ENCODE peak calls at places on chromosome 21, in six cellular contexts. One of them, this sample, is unnamed.

GRCh38 chr21:38306407-38306806 is 49.6 kb downstream of the KCNJ15 start:
- DNase-seq in tibial nerve: no peak
- DNase-seq in astrocyte of the spinal cord: peak
- DNase-seq in esophagus squamous epithelium: no peak
- DNase-seq in astrocyte: peak
- DNase-seq in pancreas: no peak
- DNase-seq in this sample: peak

GRCh38 chr21:38725196-38726157 is 80.3 kb upstream of the ETS2 start:
- DNase-seq in tibial nerve: no peak
- DNase-seq in astrocyte of the spinal cord: no peak
- DNase-seq in esophagus squamous epithelium: no peak
- DNase-seq in astrocyte: no peak
- DNase-seq in pancreas: no peak
- DNase-seq in this sample: no peak

GRCh38 chr21:46455575-46456385 is 2.9 kb upstream of the DIP2A start:
- DNase-seq in tibial nerve: no peak
- DNase-seq in astrocyte of the spinal cord: peak
- DNase-seq in esophagus squamous epithelium: no peak
- DNase-seq in astrocyte: peak
- DNase-seq in pancreas: no peak
- DNase-seq in this sample: peak

GRCh38 chr21:37118187-37118826 is 45.3 kb downstream of the TTC3 start:
- DNase-seq in tibial nerve: no peak
- DNase-seq in astrocyte of the spinal cord: no peak
- DNase-seq in esophagus squamous epithelium: no peak
- DNase-seq in astrocyte: no peak
- DNase-seq in pancreas: no peak
- DNase-seq in this sample: no peak

GRCh38 chr21:38910390-38911008 is 104.8 kb downstream of the ETS2 start:
- DNase-seq in tibial nerve: no peak
- DNase-seq in astrocyte of the spinal cord: no peak
- DNase-seq in esophagus squamous epithelium: no peak
- DNase-seq in astrocyte: no peak
- DNase-seq in pancreas: no peak
- DNase-seq in this sample: no peak

GRCh38 chr21:40511976-40512375 is 335.0 kb downstream of the DSCAM start:
- DNase-seq in tibial nerve: no peak
- DNase-seq in astrocyte of the spinal cord: peak
- DNase-seq in esophagus squamous epithelium: no peak
- DNase-seq in astrocyte: peak
- DNase-seq in pancreas: no peak
- DNase-seq in this sample: no peak

GRCh38 chr21:38848187-38848609 is 42.5 kb downstream of the ETS2 start:
- DNase-seq in tibial nerve: no peak
- DNase-seq in astrocyte of the spinal cord: no peak
- DNase-seq in esophagus squamous epithelium: no peak
- DNase-seq in astrocyte: no peak
- DNase-seq in pancreas: no peak
- DNase-seq in this sample: peak

GRCh38 chr21:43884861-43885370 is 19.9 kb downstream of the AGPAT3 start:
- DNase-seq in tibial nerve: no peak
- DNase-seq in astrocyte of the spinal cord: no peak
- DNase-seq in esophagus squamous epithelium: no peak
- DNase-seq in astrocyte: no peak
- DNase-seq in pancreas: peak
- DNase-seq in this sample: no peak

GRCh38 chr21:17818158-17819113 is 720 bp downstream of the C21orf91 start:
- DNase-seq in tibial nerve: no peak
- DNase-seq in astrocyte of the spinal cord: peak
- DNase-seq in esophagus squamous epithelium: no peak
- DNase-seq in astrocyte: peak
- DNase-seq in pancreas: peak
- DNase-seq in this sample: peak

GRCh38 chr21:42025392-42026071 is 15.4 kb upstream of the ZBTB21 start:
- DNase-seq in tibial nerve: no peak
- DNase-seq in astrocyte of the spinal cord: peak
- DNase-seq in esophagus squamous epithelium: no peak
- DNase-seq in astrocyte: peak
- DNase-seq in pancreas: no peak
- DNase-seq in this sample: peak

GRCh38 chr21:42081138-42081537 is 10.0 kb downstream of the UMODL1 start:
- DNase-seq in tibial nerve: no peak
- DNase-seq in astrocyte of the spinal cord: no peak
- DNase-seq in esophagus squamous epithelium: no peak
- DNase-seq in astrocyte: peak
- DNase-seq in pancreas: no peak
- DNase-seq in this sample: no peak

GRCh38 chr21:28447453-28447852 is 545.2 kb downstream of the LTN1 start:
- DNase-seq in tibial nerve: no peak
- DNase-seq in astrocyte of the spinal cord: peak
- DNase-seq in esophagus squamous epithelium: no peak
- DNase-seq in astrocyte: peak
- DNase-seq in pancreas: no peak
- DNase-seq in this sample: peak

GRCh38 chr21:42002421-42002958 is 7.7 kb downstream of the ZBTB21 start:
- DNase-seq in tibial nerve: no peak
- DNase-seq in astrocyte of the spinal cord: peak
- DNase-seq in esophagus squamous epithelium: no peak
- DNase-seq in astrocyte: peak
- DNase-seq in pancreas: no peak
- DNase-seq in this sample: peak

GRCh38 chr21:14600569-14601308 is 54.6 kb upstream of the SAMSN1 start:
- DNase-seq in tibial nerve: no peak
- DNase-seq in astrocyte of the spinal cord: no peak
- DNase-seq in esophagus squamous epithelium: no peak
- DNase-seq in astrocyte: no peak
- DNase-seq in pancreas: no peak
- DNase-seq in this sample: peak

GRCh38 chr21:42346441-42346840 is 4.4 kb downstream of the TFF2 start:
- DNase-seq in tibial nerve: no peak
- DNase-seq in astrocyte of the spinal cord: no peak
- DNase-seq in esophagus squamous epithelium: no peak
- DNase-seq in astrocyte: no peak
- DNase-seq in pancreas: no peak
- DNase-seq in this sample: no peak

GRCh38 chr21:41477641-41478318 is 30.2 kb downstream of the TMPRSS2 start:
- DNase-seq in tibial nerve: no peak
- DNase-seq in astrocyte of the spinal cord: peak
- DNase-seq in esophagus squamous epithelium: no peak
- DNase-seq in astrocyte: peak
- DNase-seq in pancreas: no peak
- DNase-seq in this sample: no peak

GRCh38 chr21:45041984-45042663 is 32.3 kb upstream of the ADARB1 start:
- DNase-seq in tibial nerve: no peak
- DNase-seq in astrocyte of the spinal cord: no peak
- DNase-seq in esophagus squamous epithelium: no peak
- DNase-seq in astrocyte: no peak
- DNase-seq in pancreas: no peak
- DNase-seq in this sample: no peak
- H3K4me3 ChIP-seq in tibial nerve: no peak
- H3K4me3 ChIP-seq in astrocyte of the spinal cord: no peak
- H3K4me3 ChIP-seq in esophagus squamous epithelium: no peak
- H3K4me3 ChIP-seq in astrocyte: no peak
- H3K4me3 ChIP-seq in pancreas: no peak
- H3K4me3 ChIP-seq in this sample: no peak

GRCh38 chr21:45382698-45383000 is 22.3 kb upstream of the COL18A1 start:
- DNase-seq in tibial nerve: no peak
- DNase-seq in astrocyte of the spinal cord: no peak
- DNase-seq in esophagus squamous epithelium: no peak
- DNase-seq in astrocyte: no peak
- DNase-seq in pancreas: peak
- DNase-seq in this sample: no peak
- TF ChIP-seq CTCF in tibial nerve: no peak
- TF ChIP-seq CTCF in astrocyte of the spinal cord: no peak
- TF ChIP-seq CTCF in esophagus squamous epithelium: no peak
- TF ChIP-seq CTCF in astrocyte: no peak
- TF ChIP-seq CTCF in pancreas: no peak
- TF ChIP-seq CTCF in this sample: no peak

GRCh38 chr21:44910229-44911065 is 10.3 kb downstream of the ITGB2 start:
- DNase-seq in tibial nerve: no peak
- DNase-seq in astrocyte of the spinal cord: no peak
- DNase-seq in esophagus squamous epithelium: no peak
- DNase-seq in astrocyte: no peak
- DNase-seq in pancreas: peak
- DNase-seq in this sample: no peak

GRCh38 chr21:44911384-44912157 is 9.1 kb downstream of the ITGB2 start:
- DNase-seq in tibial nerve: peak
- DNase-seq in astrocyte of the spinal cord: no peak
- DNase-seq in esophagus squamous epithelium: no peak
- DNase-seq in astrocyte: no peak
- DNase-seq in pancreas: peak
- DNase-seq in this sample: no peak

GRCh38 chr21:44912158-44912473 is 8.6 kb downstream of the ITGB2 start:
- DNase-seq in tibial nerve: no peak
- DNase-seq in astrocyte of the spinal cord: no peak
- DNase-seq in esophagus squamous epithelium: no peak
- DNase-seq in astrocyte: no peak
- DNase-seq in pancreas: peak
- DNase-seq in this sample: no peak

GRCh38 chr21:44909719-44910118 is 11.0 kb downstream of the ITGB2 start:
- DNase-seq in tibial nerve: no peak
- DNase-seq in astrocyte of the spinal cord: no peak
- DNase-seq in esophagus squamous epithelium: no peak
- DNase-seq in astrocyte: no peak
- DNase-seq in pancreas: no peak
- DNase-seq in this sample: no peak

DNA sequence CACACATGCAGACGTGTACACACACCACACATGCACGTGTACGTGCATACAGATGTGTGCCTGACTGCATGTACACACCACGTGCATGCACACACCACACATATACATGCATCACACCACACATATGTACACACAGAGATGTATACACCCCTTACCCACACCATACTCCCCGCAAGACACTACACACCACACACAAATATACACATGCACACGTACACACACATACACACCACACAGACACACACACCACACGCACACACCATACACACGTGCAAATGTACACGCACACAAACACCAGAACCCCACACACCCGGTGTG is 9.7 kb downstream of the ITGB2 start:
- DNase-seq in tibial nerve: no peak
- DNase-seq in astrocyte of the spinal cord: no peak
- DNase-seq in esophagus squamous epithelium: no peak
- DNase-seq in astrocyte: no peak
- DNase-seq in pancreas: no peak
- DNase-seq in this sample: no peak
- H3K4me3 ChIP-seq in tibial nerve: no peak
- H3K4me3 ChIP-seq in astrocyte of the spinal cord: no peak
- H3K4me3 ChIP-seq in esophagus squamous epithelium: no peak
- H3K4me3 ChIP-seq in astrocyte: no peak
- H3K4me3 ChIP-seq in pancreas: no peak
- H3K4me3 ChIP-seq in this sample: no peak

GRCh38 chr21:35426484-35426883 is 377.4 kb upstream of the RUNX1 start:
- DNase-seq in tibial nerve: no peak
- DNase-seq in astrocyte of the spinal cord: no peak
- DNase-seq in esophagus squamous epithelium: no peak
- DNase-seq in astrocyte: no peak
- DNase-seq in pancreas: no peak
- DNase-seq in this sample: no peak

GRCh38 chr21:35427320-35428040 is 378.4 kb upstream of the RUNX1 start:
- DNase-seq in tibial nerve: peak
- DNase-seq in astrocyte of the spinal cord: no peak
- DNase-seq in esophagus squamous epithelium: no peak
- DNase-seq in astrocyte: no peak
- DNase-seq in pancreas: no peak
- DNase-seq in this sample: peak

GRCh38 chr21:35428489-35428888 is 379.4 kb upstream of the RUNX1 start:
- DNase-seq in tibial nerve: peak
- DNase-seq in astrocyte of the spinal cord: peak
- DNase-seq in esophagus squamous epithelium: no peak
- DNase-seq in astrocyte: peak
- DNase-seq in pancreas: no peak
- DNase-seq in this sample: peak

GRCh38 chr21:35428041-35428400 is 378.9 kb upstream of the RUNX1 start:
- DNase-seq in tibial nerve: no peak
- DNase-seq in astrocyte of the spinal cord: peak
- DNase-seq in esophagus squamous epithelium: no peak
- DNase-seq in astrocyte: no peak
- DNase-seq in pancreas: no peak
- DNase-seq in this sample: peak

GRCh38 chr21:35426897-35427296 is 377.8 kb upstream of the RUNX1 start:
- DNase-seq in tibial nerve: no peak
- DNase-seq in astrocyte of the spinal cord: no peak
- DNase-seq in esophagus squamous epithelium: no peak
- DNase-seq in astrocyte: no peak
- DNase-seq in pancreas: no peak
- DNase-seq in this sample: no peak
- TF ChIP-seq CTCF in tibial nerve: no peak
- TF ChIP-seq CTCF in astrocyte of the spinal cord: no peak
- TF ChIP-seq CTCF in esophagus squamous epithelium: no peak
- TF ChIP-seq CTCF in astrocyte: no peak
- TF ChIP-seq CTCF in pancreas: no peak
- TF ChIP-seq CTCF in this sample: no peak

DNA sequence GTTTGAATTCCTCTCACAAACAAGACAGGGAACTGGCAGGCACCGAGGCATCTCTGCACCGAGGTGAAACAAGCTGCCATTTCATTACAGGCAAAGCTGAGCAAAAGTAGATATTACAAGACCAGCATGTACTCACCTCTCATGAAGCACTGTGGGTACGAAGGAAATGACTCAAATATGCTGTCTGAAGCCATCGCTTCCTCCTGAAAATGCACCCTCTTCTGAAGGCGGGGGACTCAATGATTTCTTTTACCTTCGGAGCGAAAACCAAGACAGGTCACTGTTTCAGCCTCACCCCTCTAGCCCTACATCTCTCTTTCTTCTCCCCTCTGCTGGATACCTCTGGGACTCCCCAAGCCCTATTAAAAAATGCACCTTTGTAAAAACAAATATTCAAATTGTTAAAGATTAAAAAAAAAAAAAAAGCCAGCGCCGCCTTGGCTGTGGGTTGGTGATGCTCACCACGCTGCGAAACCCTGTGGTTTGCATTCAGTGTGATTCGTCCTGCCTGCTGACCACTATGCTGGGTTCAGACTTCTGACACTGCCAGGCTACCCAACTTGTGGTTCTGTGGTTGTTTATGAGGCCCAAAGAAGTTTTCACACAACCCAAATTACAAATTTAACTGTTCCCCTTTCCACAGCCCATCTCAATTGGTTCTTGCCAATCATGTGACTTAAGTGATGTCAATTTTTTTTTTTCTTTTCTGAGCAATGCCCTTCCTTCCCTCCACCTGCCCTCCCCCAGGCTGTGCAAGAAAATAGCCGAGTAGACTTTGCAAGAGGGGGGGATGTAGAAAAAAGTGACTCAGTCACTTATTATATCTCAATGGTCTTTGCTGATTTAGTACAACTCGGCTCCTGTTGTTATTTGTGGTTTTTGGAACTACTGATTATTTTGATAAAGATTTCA is at the start of gene RUNX1:
- DNase-seq in tibial nerve: peak
- DNase-seq in astrocyte of the spinal cord: peak
- DNase-seq in esophagus squamous epithelium: peak
- DNase-seq in astrocyte: peak
- DNase-seq in pancreas: no peak
- DNase-seq in this sample: peak
- H3K4me3 ChIP-seq in tibial nerve: peak
- H3K4me3 ChIP-seq in astrocyte of the spinal cord: peak
- H3K4me3 ChIP-seq in esophagus squamous epithelium: peak
- H3K4me3 ChIP-seq in astrocyte: peak
- H3K4me3 ChIP-seq in pancreas: no peak
- H3K4me3 ChIP-seq in this sample: peak

This sample was measured in fibroblast of the aortic adventitia.